ENCODE peak calls at places on chromosomes 12 and 14, in five cellular contexts. One of them, this sample, is unnamed.

GRCh38 chr12:101209319-101210302 is at the start of gene SLC5A8:
- DNase-seq in ELR: peak; percentile 11
- DNase-seq in pancreas: no peak
- DNase-seq in Caki2: no peak
- DNase-seq in tibial nerve: no peak
- DNase-seq in this sample: no peak

GRCh38 chr12:107144990-107145389 is 51.6 kb upstream of the CRY1 start:
- DNase-seq in pancreas: no peak
- DNase-seq in ELR: peak; percentile 45
- DNase-seq in Caki2: no peak
- DNase-seq in tibial nerve: no peak
- DNase-seq in this sample: no peak

GRCh38 chr12:54650409-54650808 is 2.2 kb upstream of the DCD start:
- DNase-seq in Caki2: no peak
- DNase-seq in ELR: peak; percentile 28
- DNase-seq in tibial nerve: no peak
- DNase-seq in pancreas: no peak
- DNase-seq in this sample: no peak

GRCh38 chr14:94517248-94517640 is 8.0 kb upstream of the SERPINA12 start:
- DNase-seq in ELR: no peak
- DNase-seq in Caki2: no peak
- DNase-seq in pancreas: no peak
- DNase-seq in tibial nerve: no peak
- DNase-seq in this sample: peak; percentile 38

GRCh38 chr14:101119830-101120571 is 216.5 kb upstream of the RTL1 start:
- DNase-seq in pancreas: no peak
- DNase-seq in tibial nerve: no peak
- DNase-seq in ELR: no peak
- DNase-seq in Caki2: no peak
- DNase-seq in this sample: peak; percentile 51

GRCh38 chr12:53197011-53197640 is 9.9 kb downstream of the ITGB7 start:
- DNase-seq in Caki2: no peak
- DNase-seq in ELR: no peak
- DNase-seq in pancreas: no peak
- DNase-seq in tibial nerve: no peak
- DNase-seq in this sample: peak; percentile 70

GRCh38 chr12:74770552-74770951 is 232.9 kb downstream of the ATXN7L3B start:
- DNase-seq in ELR: no peak
- DNase-seq in pancreas: no peak
- DNase-seq in Caki2: no peak
- DNase-seq in tibial nerve: no peak
- DNase-seq in this sample: no peak

GRCh38 chr12:132019891-132020290 is 70.1 kb downstream of the EP400 start:
- DNase-seq in pancreas: no peak
- DNase-seq in ELR: no peak
- DNase-seq in tibial nerve: no peak
- DNase-seq in Caki2: no peak
- DNase-seq in this sample: no peak

GRCh38 chr12:47085815-47086252 is 6.1 kb upstream of the AMIGO2 start:
- DNase-seq in Caki2: peak; percentile 75
- DNase-seq in tibial nerve: no peak
- DNase-seq in ELR: peak; percentile 88
- DNase-seq in pancreas: no peak
- DNase-seq in this sample: no peak

GRCh38 chr12:122837306-122838265 is 2.3 kb downstream of the HIP1R start:
- DNase-seq in tibial nerve: no peak
- DNase-seq in ELR: no peak
- DNase-seq in pancreas: peak; percentile 66
- DNase-seq in Caki2: peak; percentile 79
- DNase-seq in this sample: no peak

GRCh38 chr14:50312734-50313054 is 570 bp downstream of the DMAC2L start:
- DNase-seq in ELR: no peak
- DNase-seq in Caki2: no peak
- DNase-seq in pancreas: no peak
- DNase-seq in tibial nerve: no peak
- DNase-seq in this sample: no peak

GRCh38 chr12:79375050-79375449 is 315.7 kb downstream of the PAWR start:
- DNase-seq in Caki2: no peak
- DNase-seq in ELR: no peak
- DNase-seq in pancreas: no peak
- DNase-seq in tibial nerve: no peak
- DNase-seq in this sample: no peak

GRCh38 chr14:50045039-50045711 is 71.2 kb downstream of the VCPKMT start:
- DNase-seq in Caki2: no peak
- DNase-seq in ELR: peak; percentile 78
- DNase-seq in pancreas: peak; percentile 79
- DNase-seq in tibial nerve: peak; percentile 46
- DNase-seq in this sample: peak; percentile 89

GRCh38 chr12:4276524-4277204 is 3.1 kb downstream of the CCND2 start:
- DNase-seq in ELR: peak; percentile 83
- DNase-seq in tibial nerve: peak; percentile 57
- DNase-seq in Caki2: peak; percentile 66
- DNase-seq in pancreas: peak; percentile 89
- DNase-seq in this sample: peak; percentile 89

This sample was measured in tibial artery.